ENCODE peak calls at places on chromosomes 3 and 15, in eight cellular contexts. V, S, H, I, U, D, T and J are unnamed samples.

GRCh38 chr3:124926426-124927116 is 8.0 kb downstream of the MUC13 start:
- DNase-seq in V (no peak), S (no peak), H (no peak), I (no peak), U (no peak), D (no peak), T (no peak), J (no peak)

GRCh38 chr3:170622369-170623159 is 36.7 kb upstream of the SLC7A14 start:
- DNase-seq in V (no peak), S (no peak), H (peak), I (no peak), U (peak), D (no peak), T (no peak), J (no peak)

GRCh38 chr3:299590-300301 is 103.2 kb downstream of the CHL1 start:
- DNase-seq in V (no peak), S (peak), H (no peak), I (no peak), U (no peak), D (no peak), T (no peak), J (no peak)

GRCh38 chr3:31555204-31555603 is 22.5 kb downstream of the STT3B start:
- DNase-seq in V (no peak), S (no peak), H (no peak), I (no peak), U (no peak), D (no peak), T (no peak), J (no peak)

GRCh38 chr3:46607603-46608028 is 4.7 kb upstream of the FAM240A start:
- DNase-seq in V (no peak), S (no peak), H (peak), I (no peak), U (peak), D (peak), T (no peak), J (no peak)

GRCh38 chr3:69511361-69511760 is 125.5 kb upstream of the FRMD4B start:
- DNase-seq in V (no peak), S (no peak), H (no peak), I (no peak), U (no peak), D (no peak), T (no peak), J (no peak)

GRCh38 chr15:52551762-52552161 is 17.1 kb downstream of the ARPP19 start:
- DNase-seq in V (no peak), S (no peak), H (no peak), I (no peak), U (no peak), D (no peak), T (no peak), J (no peak)

GRCh38 chr3:193016437-193016887 is 98.8 kb upstream of the MB21D2 start:
- DNase-seq in V (no peak), S (peak), H (peak), I (no peak), U (peak), D (peak), T (peak), J (no peak)

GRCh38 chr3:148957586-148957985 is 33.8 kb upstream of the GYG1 start:
- DNase-seq in V (no peak), S (no peak), H (no peak), I (no peak), U (peak), D (peak), T (no peak), J (no peak)

GRCh38 chr3:99544819-99545281 is 93.5 kb upstream of the COL8A1 start:
- DNase-seq in V (no peak), S (no peak), H (peak), I (no peak), U (peak), D (no peak), T (no peak), J (no peak)

GRCh38 chr3:177724020-177724638 is 526.8 kb upstream of the TBL1XR1 start:
- DNase-seq in V (peak), S (peak), H (peak), I (no peak), U (peak), D (no peak), T (no peak), J (no peak)

GRCh38 chr3:178777718-178778411 is 241.6 kb downstream of the KCNMB2 start:
- DNase-seq in V (no peak), S (no peak), H (no peak), I (no peak), U (no peak), D (no peak), T (no peak), J (no peak)

GRCh38 chr15:44706946-44707636 is 4.0 kb downstream of the PATL2 start:
- DNase-seq in V (no peak), S (no peak), H (no peak), I (no peak), U (no peak), D (no peak), T (no peak), J (no peak)

GRCh38 chr3:155766206-155766605 is 21.3 kb upstream of the PLCH1 start:
- DNase-seq in V (no peak), S (no peak), H (no peak), I (no peak), U (no peak), D (no peak), T (no peak), J (no peak)